ENCODE peak calls at places on chromosomes 13 and 19, in four cellular contexts. One of them, this sample, is unnamed.

GRCh38 chr19:12867120-12868099 is 13.8 kb downstream of the DNASE2 start:
- DNase-seq in activated CD4-positive, alpha-beta T cell treated with anti-CD3 and anti-CD28 coated beads for 36 hours: peak; percentile 86
- DNase-seq in SW480: no peak
- DNase-seq in LoVo: peak; percentile 48
- DNase-seq in this sample: peak; percentile 76

GRCh38 chr13:29707876-29708543 is 112.5 kb upstream of the SLC7A1 start:
- DNase-seq in activated CD4-positive, alpha-beta T cell treated with anti-CD3 and anti-CD28 coated beads for 36 hours: peak; percentile 73
- DNase-seq in SW480: peak; percentile 44
- DNase-seq in LoVo: no peak
- DNase-seq in this sample: peak; percentile 63

GRCh38 chr13:51742611-51743010 is 61.4 kb downstream of the DHRS12 start:
- DNase-seq in activated CD4-positive, alpha-beta T cell treated with anti-CD3 and anti-CD28 coated beads for 36 hours: no peak
- DNase-seq in SW480: no peak
- DNase-seq in LoVo: no peak
- DNase-seq in this sample: no peak

GRCh38 chr13:71773534-71773933 is 93.5 kb downstream of the DACH1 start:
- DNase-seq in activated CD4-positive, alpha-beta T cell treated with anti-CD3 and anti-CD28 coated beads for 36 hours: no peak
- DNase-seq in SW480: peak; percentile 42
- DNase-seq in LoVo: peak; percentile 4
- DNase-seq in this sample: no peak

GRCh38 chr13:23728807-23729206 is 158.6 kb downstream of the TNFRSF19 start:
- DNase-seq in activated CD4-positive, alpha-beta T cell treated with anti-CD3 and anti-CD28 coated beads for 36 hours: no peak
- DNase-seq in SW480: no peak
- DNase-seq in LoVo: no peak
- DNase-seq in this sample: no peak

GRCh38 chr19:3665681-3666544 is 34.4 kb downstream of the PIP5K1C start:
- DNase-seq in activated CD4-positive, alpha-beta T cell treated with anti-CD3 and anti-CD28 coated beads for 36 hours: peak; percentile 86
- DNase-seq in SW480: no peak
- DNase-seq in LoVo: peak; percentile 14
- DNase-seq in this sample: peak; percentile 82

GRCh38 chr19:17109962-17110598 is 34.5 kb downstream of the MYO9B start:
- DNase-seq in activated CD4-positive, alpha-beta T cell treated with anti-CD3 and anti-CD28 coated beads for 36 hours: peak; percentile 47
- DNase-seq in SW480: no peak
- DNase-seq in LoVo: no peak
- DNase-seq in this sample: no peak

GRCh38 chr13:91031508-91031907 is 316.0 kb upstream of the MIR17HG start:
- DNase-seq in activated CD4-positive, alpha-beta T cell treated with anti-CD3 and anti-CD28 coated beads for 36 hours: no peak
- DNase-seq in SW480: no peak
- DNase-seq in LoVo: no peak
- DNase-seq in this sample: no peak

GRCh38 chr13:95623141-95623540 is 21.4 kb downstream of the DZIP1 start:
- DNase-seq in activated CD4-positive, alpha-beta T cell treated with anti-CD3 and anti-CD28 coated beads for 36 hours: no peak
- DNase-seq in SW480: no peak
- DNase-seq in LoVo: no peak
- DNase-seq in this sample: no peak

GRCh38 chr19:55095260-55096060 is 19.8 kb downstream of the EPS8L1 start:
- DNase-seq in activated CD4-positive, alpha-beta T cell treated with anti-CD3 and anti-CD28 coated beads for 36 hours: no peak
- DNase-seq in SW480: no peak
- DNase-seq in LoVo: no peak
- DNase-seq in this sample: no peak